ENCODE peak calls at places on chromosomes 11 and 22, in nine cellular contexts. D is foreskin fibroblast, G is body of pancreas, Y is psoas muscle, N is hepatocyte, L is SK-N-DZ, M is fibroblast of pulmonary artery, J is B cell, K is amygdala. V is an unnamed sample.

GRCh38 chr11:46457659-46458058 is 66.1 kb upstream of the CHRM4 start:
- DNase-seq in K (no peak), M (peak), Y (no peak), J (no peak), N (no peak), L (no peak), D (no peak), G (no peak), V (peak)

GRCh38 chr11:68200639-68201038 is 12.5 kb downstream of the KMT5B start:
- DNase-seq in L (no peak), G (no peak), K (no peak), D (peak), N (no peak), M (peak), Y (no peak), J (no peak), V (peak)

GRCh38 chr22:50445880-50446707 is 28.7 kb downstream of the SBF1 start:
- DNase-seq in M (no peak), D (no peak), N (no peak), Y (peak), K (no peak), G (no peak), J (no peak), L (no peak), V (no peak)

GRCh38 chr11:3136542-3137455 is 28.3 kb downstream of the OSBPL5 start:
- DNase-seq in J (no peak), K (no peak), N (no peak), M (no peak), G (peak), D (no peak), Y (peak), L (no peak), V (no peak)

GRCh38 chr11:57641426-57641825 is 8.3 kb downstream of the YPEL4 start:
- DNase-seq in G (no peak), J (peak), L (peak), D (peak), N (peak), K (peak), Y (no peak), M (peak), V (peak)

GRCh38 chr22:44901301-44901700 is 108.5 kb downstream of the PHF21B start:
- DNase-seq in G (no peak), N (no peak), J (no peak), Y (no peak), K (no peak), L (no peak), D (peak), M (peak), V (peak)

GRCh38 chr11:66559141-66559861 is 9.1 kb downstream of the CTSF start:
- DNase-seq in N (no peak), Y (peak), J (peak), M (peak), L (no peak), K (no peak), G (peak), D (peak), V (peak)

GRCh38 chr11:19953909-19954308 is 206.4 kb downstream of the DBX1 start:
- DNase-seq in Y (no peak), D (peak), G (peak), K (peak), J (no peak), M (peak), N (peak), L (no peak), V (peak)

GRCh38 chr11:72752088-72752914 is at the start of gene ARAP1:
- DNase-seq in J (peak), L (peak), G (peak), N (peak), K (peak), M (peak), D (peak), Y (peak), V (peak)

GRCh38 chr11:11843233-11843632 is 1.5 kb downstream of the USP47 start:
- DNase-seq in D (peak), N (peak), M (peak), L (no peak), J (peak), G (no peak), Y (no peak), K (no peak), V (peak)

GRCh38 chr11:118435233-118435892 is 929 bp upstream of the KMT2A start:
- DNase-seq in G (peak), N (peak), D (peak), J (peak), K (peak), Y (peak), L (peak), M (peak), V (peak)

GRCh38 chr11:123221074-123221473 is 26.0 kb upstream of the CLMP start:
- DNase-seq in G (no peak), M (peak), J (no peak), D (peak), L (no peak), K (no peak), N (no peak), Y (no peak), V (peak)

GRCh38 chr11:78773503-78773902 is 198.8 kb upstream of the NARS2 start:
- DNase-seq in D (no peak), N (no peak), G (no peak), Y (no peak), J (no peak), M (no peak), K (no peak), L (peak), V (no peak)

GRCh38 chr11:62400760-62401159 is 18.1 kb upstream of the SCGB1A1 start:
- DNase-seq in G (peak), L (peak), D (peak), Y (peak), M (peak), N (peak), J (no peak), K (peak), V (peak)

GRCh38 chr11:110897035-110897434 is 184.8 kb upstream of the ARHGAP20 start:
- DNase-seq in L (no peak), Y (no peak), D (peak), N (no peak), J (no peak), K (no peak), M (peak), G (no peak), V (peak)

GRCh38 chr22:31623634-31624312 is 38.2 kb downstream of the PISD start:
- DNase-seq in M (no peak), G (no peak), Y (no peak), L (no peak), J (no peak), K (no peak), N (no peak), D (no peak), V (no peak)

GRCh38 chr22:25930710-25931353 is 188.8 kb downstream of the MYO18B start:
- DNase-seq in D (no peak), K (no peak), N (no peak), Y (no peak), J (no peak), M (no peak), L (no peak), G (peak), V (no peak)

GRCh38 chr11:2072551-2073261 is 66.5 kb downstream of the IGF2 start:
- DNase-seq in L (no peak), D (no peak), G (no peak), K (no peak), N (no peak), M (peak), J (no peak), Y (no peak), V (peak)

GRCh38 chr11:64220798-64221197 is 5.2 kb downstream of the TRPT1 start:
- DNase-seq in G (no peak), K (no peak), M (no peak), L (no peak), Y (no peak), D (no peak), J (no peak), N (peak), V (no peak)

GRCh38 chr22:45994516-45995404 is 17.8 kb upstream of the WNT7B start:
- DNase-seq in D (peak), M (peak), N (peak), G (peak), K (peak), Y (peak), J (peak), L (peak), V (no peak)

GRCh38 chr22:38824587-38824986 is 19.2 kb downstream of the NPTXR start:
- DNase-seq in L (peak), N (peak), M (peak), G (peak), J (peak), D (peak), K (peak), Y (peak), V (peak)

GRCh38 chr22:49297871-49298721 is 529.6 kb downstream of the BRD1 start:
- DNase-seq in Y (no peak), J (no peak), M (no peak), K (no peak), G (no peak), L (no peak), D (no peak), N (no peak), V (no peak)

GRCh38 chr22:20405291-20405930 is 11.5 kb downstream of the ZNF74 start:
- DNase-seq in G (no peak), J (no peak), D (no peak), N (no peak), L (no peak), K (no peak), M (no peak), Y (no peak), V (no peak)

GRCh38 chr11:65663634-65664200 is 1.0 kb upstream of the RELA start:
- DNase-seq in M (peak), G (peak), N (peak), K (peak), Y (peak), D (peak), L (no peak), J (peak), V (peak)

GRCh38 chr11:133342453-133342852 is 189.8 kb downstream of the OPCML start:
- DNase-seq in Y (no peak), M (no peak), K (no peak), J (no peak), D (no peak), L (no peak), G (no peak), N (no peak), V (no peak)

GRCh38 chr11:12640926-12641849 is 33.0 kb upstream of the TEAD1 start:
- DNase-seq in M (no peak), L (no peak), K (no peak), N (no peak), D (no peak), J (peak), G (no peak), Y (no peak), V (no peak)

GRCh38 chr11:117587416-117587815 is 209.6 kb downstream of the DSCAML1 start:
- DNase-seq in N (no peak), M (no peak), Y (no peak), L (no peak), J (no peak), G (no peak), K (no peak), D (no peak), V (no peak)

V was measured in fibroblast of lung.